ENCODE peak calls at places on chromosomes 12 and 14, in five cellular contexts. One of them, this sample, is unnamed.
A peak's percentile ranks its signal among the peaks of the same experiment; 100 is the strongest.

GRCh38 chr12:123474493-123475255 is 16.7 kb downstream of the SNRNP35 start:
- DNase-seq in activated CD8-positive, alpha-beta memory T cell treated with anti-CD3 and anti-CD28 coated beads for 4 hours: no peak
- DNase-seq in stimulated activated CD4-positive, alpha-beta T cell treated with anti-CD3 and anti-CD28 coated beads, Interleukin-15, amount 100 ng/mL, for 1 hour: no peak
- DNase-seq in nephron progenitor cell: no peak
- DNase-seq in endodermal cell: no peak
- DNase-seq in this sample: no peak

GRCh38 chr12:118714051-118714460 is 267.3 kb upstream of the SRRM4 start:
- DNase-seq in activated CD8-positive, alpha-beta memory T cell treated with anti-CD3 and anti-CD28 coated beads for 4 hours: no peak
- DNase-seq in stimulated activated CD4-positive, alpha-beta T cell treated with anti-CD3 and anti-CD28 coated beads, Interleukin-15, amount 100 ng/mL, for 1 hour: no peak
- DNase-seq in nephron progenitor cell: peak; percentile 60
- DNase-seq in endodermal cell: peak; percentile 86
- DNase-seq in this sample: peak; percentile 46

GRCh38 chr12:66375560-66375959 is 73.3 kb downstream of the HELB start:
- DNase-seq in activated CD8-positive, alpha-beta memory T cell treated with anti-CD3 and anti-CD28 coated beads for 4 hours: no peak
- DNase-seq in stimulated activated CD4-positive, alpha-beta T cell treated with anti-CD3 and anti-CD28 coated beads, Interleukin-15, amount 100 ng/mL, for 1 hour: no peak
- DNase-seq in nephron progenitor cell: no peak
- DNase-seq in endodermal cell: no peak
- DNase-seq in this sample: no peak

GRCh38 chr14:34043627-34044372 is 92.9 kb upstream of the EGLN3 start:
- DNase-seq in activated CD8-positive, alpha-beta memory T cell treated with anti-CD3 and anti-CD28 coated beads for 4 hours: peak; percentile 44
- DNase-seq in stimulated activated CD4-positive, alpha-beta T cell treated with anti-CD3 and anti-CD28 coated beads, Interleukin-15, amount 100 ng/mL, for 1 hour: peak; percentile 15
- DNase-seq in nephron progenitor cell: no peak
- DNase-seq in endodermal cell: peak; percentile 65
- DNase-seq in this sample: peak; percentile 84

GRCh38 chr12:55965941-55966407 is at the start of gene PMEL:
- DNase-seq in activated CD8-positive, alpha-beta memory T cell treated with anti-CD3 and anti-CD28 coated beads for 4 hours: no peak
- DNase-seq in stimulated activated CD4-positive, alpha-beta T cell treated with anti-CD3 and anti-CD28 coated beads, Interleukin-15, amount 100 ng/mL, for 1 hour: no peak
- DNase-seq in nephron progenitor cell: peak; percentile 18
- DNase-seq in endodermal cell: peak; percentile 79
- DNase-seq in this sample: no peak

GRCh38 chr14:36505193-36505815 is 14.7 kb downstream of the NKX2-1 start:
- DNase-seq in activated CD8-positive, alpha-beta memory T cell treated with anti-CD3 and anti-CD28 coated beads for 4 hours: no peak
- DNase-seq in stimulated activated CD4-positive, alpha-beta T cell treated with anti-CD3 and anti-CD28 coated beads, Interleukin-15, amount 100 ng/mL, for 1 hour: no peak
- DNase-seq in nephron progenitor cell: no peak
- DNase-seq in endodermal cell: peak; percentile 78
- DNase-seq in this sample: no peak

GRCh38 chr14:54590481-54590880 is 23.6 kb downstream of the SAMD4A start:
- DNase-seq in activated CD8-positive, alpha-beta memory T cell treated with anti-CD3 and anti-CD28 coated beads for 4 hours: no peak
- DNase-seq in stimulated activated CD4-positive, alpha-beta T cell treated with anti-CD3 and anti-CD28 coated beads, Interleukin-15, amount 100 ng/mL, for 1 hour: no peak
- DNase-seq in nephron progenitor cell: no peak
- DNase-seq in endodermal cell: no peak
- DNase-seq in this sample: no peak

GRCh38 chr12:27123642-27124041 is 41.3 kb upstream of the C12orf71 start:
- DNase-seq in activated CD8-positive, alpha-beta memory T cell treated with anti-CD3 and anti-CD28 coated beads for 4 hours: no peak
- DNase-seq in stimulated activated CD4-positive, alpha-beta T cell treated with anti-CD3 and anti-CD28 coated beads, Interleukin-15, amount 100 ng/mL, for 1 hour: no peak
- DNase-seq in nephron progenitor cell: no peak
- DNase-seq in endodermal cell: no peak
- DNase-seq in this sample: peak; percentile 40

GRCh38 chr12:79635676-79636075 is 55.1 kb downstream of the PAWR start:
- DNase-seq in activated CD8-positive, alpha-beta memory T cell treated with anti-CD3 and anti-CD28 coated beads for 4 hours: no peak
- DNase-seq in stimulated activated CD4-positive, alpha-beta T cell treated with anti-CD3 and anti-CD28 coated beads, Interleukin-15, amount 100 ng/mL, for 1 hour: no peak
- DNase-seq in nephron progenitor cell: no peak
- DNase-seq in endodermal cell: no peak
- DNase-seq in this sample: no peak

This sample was measured in LoVo.